ENCODE peak calls at places on chromosomes 1 and 21, in seven cellular contexts. H is stomach, V is endothelial cell of umbilical vein, C is K562, X is transverse colon, A is SK-N-SH, S is sigmoid colon. K is an unnamed sample.

GRCh38 chr1:113813218-113813617 is 942 bp upstream of the RSBN1 start:
- DNase-seq in H (no peak), V (no peak), C (no peak), X (no peak), A (no peak), S (no peak), K (no peak)

GRCh38 chr1:63545780-63546179 is 22.5 kb downstream of the EFCAB7 start:
- DNase-seq in H (no peak), V (no peak), C (no peak), X (no peak), A (no peak), S (no peak), K (no peak)

GRCh38 chr1:30748699-30749401 is 8.7 kb downstream of the LAPTM5 start:
- DNase-seq in H (no peak), V (peak; percentile 65), C (no peak), X (no peak), A (no peak), S (no peak), K (no peak)

GRCh38 chr1:21550097-21550496 is 40.9 kb downstream of the ALPL start:
- DNase-seq in H (no peak), V (no peak), C (no peak), X (no peak), A (no peak), S (no peak), K (no peak)

GRCh38 chr1:4034318-4034887 is 134.3 kb upstream of the C1orf174 start:
- DNase-seq in H (no peak), V (no peak), C (no peak), X (no peak), A (no peak), S (no peak), K (peak; percentile 53)

GRCh38 chr1:39540504-39541031 is 36.0 kb downstream of the PABPC4 start:
- DNase-seq in H (peak; percentile 33), V (no peak), C (no peak), X (peak; percentile 52), A (no peak), S (peak; percentile 84), K (peak; percentile 94)

GRCh38 chr1:184752656-184753055 is 2.0 kb downstream of the EDEM3 start:
- DNase-seq in H (no peak), V (no peak), C (no peak), X (no peak), A (no peak), S (no peak), K (no peak)

GRCh38 chr1:227370463-227371254 is 52.4 kb upstream of the CDC42BPA start:
- DNase-seq in H (no peak), V (peak; percentile 80), C (no peak), X (no peak), A (no peak), S (no peak), K (no peak)

GRCh38 chr1:226864311-226864710 is 6.1 kb upstream of the PSEN2 start:
- DNase-seq in H (no peak), V (no peak), C (no peak), X (peak; percentile 26), A (no peak), S (no peak), K (no peak)

GRCh38 chr1:29690156-29690555 is 453.8 kb downstream of the PTPRU start:
- DNase-seq in H (no peak), V (no peak), C (no peak), X (no peak), A (peak; percentile 50), S (peak; percentile 19), K (no peak)

GRCh38 chr1:155117610-155118009 is 10.1 kb upstream of the EFNA1 start:
- DNase-seq in H (no peak), V (no peak), C (no peak), X (no peak), A (no peak), S (no peak), K (no peak)

GRCh38 chr1:64685942-64686341 is 58.9 kb upstream of the RAVER2 start:
- DNase-seq in H (no peak), V (no peak), C (no peak), X (no peak), A (no peak), S (no peak), K (no peak)

GRCh38 chr1:23727362-23727811 is 15.9 kb upstream of the ELOA start:
- DNase-seq in H (peak; percentile 85), V (no peak), C (no peak), X (peak; percentile 63), A (no peak), S (peak; percentile 89), K (no peak)

GRCh38 chr1:167899253-167899681 is 14.7 kb downstream of the ADCY10 start:
- DNase-seq in H (peak; percentile 93), V (no peak), C (no peak), X (no peak), A (no peak), S (peak; percentile 71), K (no peak)

GRCh38 chr1:58755468-58755872 is 28.4 kb downstream of the JUN start:
- DNase-seq in H (peak; percentile 38), V (peak; percentile 99), C (no peak), X (peak; percentile 51), A (no peak), S (peak; percentile 90), K (no peak)

GRCh38 chr1:62809788-62810187 is 25.9 kb downstream of the ATG4C start:
- DNase-seq in H (no peak), V (no peak), C (no peak), X (no peak), A (no peak), S (no peak), K (no peak)

GRCh38 chr1:11787251-11787803 is 18.4 kb downstream of the MTHFR start:
- DNase-seq in H (peak; percentile 81), V (peak; percentile 8), C (no peak), X (peak; percentile 66), A (no peak), S (peak; percentile 81), K (no peak)

GRCh38 chr1:212918751-212919150 is 31.6 kb upstream of the VASH2 start:
- DNase-seq in H (no peak), V (no peak), C (no peak), X (no peak), A (no peak), S (no peak), K (no peak)

GRCh38 chr1:21260405-21261129 is 29.7 kb downstream of the ECE1 start:
- DNase-seq in H (no peak), V (peak; percentile 78), C (no peak), X (no peak), A (no peak), S (no peak), K (no peak)

GRCh38 chr1:164780863-164781262 is 221.9 kb downstream of the PBX1 start:
- DNase-seq in H (no peak), V (no peak), C (no peak), X (no peak), A (no peak), S (peak; percentile 82), K (no peak)
- TF ChIP-seq POLR2AphosphoS5 in H (peak; percentile 86), V (no peak), C (no peak), X (peak; percentile 35), A (no peak), S (peak; percentile 62), K (peak; percentile 86)

GRCh38 chr1:225321784-225322183 is 106.1 kb downstream of the LBR start:
- DNase-seq in H (no peak), V (no peak), C (no peak), X (no peak), A (no peak), S (no peak), K (no peak)

GRCh38 chr1:225319951-225320350 is 107.9 kb downstream of the LBR start:
- DNase-seq in H (no peak), V (no peak), C (no peak), X (no peak), A (no peak), S (no peak), K (no peak)

DNA sequence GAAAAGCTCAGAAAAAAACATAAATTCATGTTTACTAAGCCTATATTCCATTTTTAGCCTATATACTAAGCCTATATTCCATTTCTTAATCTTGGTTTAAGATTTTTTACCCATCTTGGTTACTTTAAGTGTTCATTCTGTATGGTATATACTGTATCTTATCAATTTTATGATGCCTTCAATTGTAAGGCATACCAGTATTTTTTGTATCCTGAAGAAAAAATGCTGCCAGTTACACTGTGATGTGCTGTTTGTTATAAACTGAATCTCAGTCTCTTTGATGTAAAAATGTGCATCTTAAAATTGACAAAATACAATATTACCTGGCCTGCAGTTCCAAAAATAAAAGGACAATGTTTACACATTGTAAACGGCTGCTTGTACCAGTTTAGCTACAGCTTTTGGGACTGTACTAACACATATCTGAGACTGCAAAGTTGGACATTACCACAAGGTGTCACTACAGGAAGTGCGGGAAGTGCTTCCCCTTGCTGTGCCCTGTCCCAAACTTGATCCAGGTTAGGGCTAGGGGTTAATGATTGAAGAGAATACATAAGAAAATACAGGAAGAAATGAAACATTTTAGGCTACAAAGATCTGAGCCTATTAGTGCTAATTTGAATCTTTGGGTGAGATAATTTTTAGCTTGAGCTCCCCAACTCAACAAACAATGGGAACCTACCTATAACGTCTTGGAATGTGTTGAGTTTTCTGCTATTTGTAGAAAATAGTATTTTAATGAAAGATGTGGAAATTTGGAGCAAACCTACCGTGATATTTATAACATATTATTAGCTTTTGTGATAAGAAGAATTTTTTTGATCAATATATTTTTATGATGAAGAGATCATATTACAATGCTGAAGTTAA is 108.9 kb downstream of the LBR start:
- DNase-seq in H (peak; percentile 31), V (peak; percentile 38), C (peak; percentile 27), X (peak; percentile 13), A (peak; percentile 42), S (no peak), K (no peak)
- TF ChIP-seq CTCF in H (no peak), V (peak; percentile 66), C (peak; percentile 84), X (peak; percentile 64), A (peak; percentile 78), S (peak; percentile 65), K (peak; percentile 69)

DNA sequence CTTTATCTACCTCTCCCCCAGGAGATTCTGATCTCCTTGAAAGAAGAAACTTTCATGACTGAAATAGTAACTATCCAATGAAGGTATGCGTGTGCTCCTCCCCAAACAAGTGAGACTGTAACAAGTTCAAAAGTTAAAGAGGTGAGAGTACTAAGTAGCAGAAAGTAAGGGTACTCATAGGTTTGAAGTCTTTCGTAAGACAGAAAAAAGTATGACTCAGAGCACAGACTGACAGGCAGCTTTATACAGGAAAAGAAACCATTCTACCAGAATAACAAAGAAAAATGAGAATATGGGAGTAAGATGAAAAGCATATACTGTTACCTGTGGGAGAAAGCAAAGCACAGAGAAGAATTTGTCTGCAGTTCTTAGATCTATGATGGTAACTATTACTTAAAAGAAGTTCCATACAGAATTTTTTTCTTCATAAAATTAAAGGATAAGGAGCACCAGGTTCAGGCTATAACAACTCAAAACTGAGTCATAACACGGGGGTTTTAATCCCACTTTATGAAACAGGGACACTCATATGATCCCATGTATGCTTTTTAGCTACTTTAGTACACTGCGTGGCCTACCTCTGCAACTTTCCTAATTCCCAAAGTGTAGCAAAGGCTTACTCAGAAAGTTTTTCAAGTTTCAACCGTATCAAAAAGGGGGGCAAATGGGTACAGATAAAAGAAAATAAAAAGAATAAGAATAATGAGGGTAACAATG is 52.0 kb downstream of the FOXJ3 start:
- DNase-seq in H (no peak), V (peak; percentile 45), C (no peak), X (no peak), A (no peak), S (no peak), K (no peak)
- TF ChIP-seq POLR2AphosphoS5 in H (no peak), V (no peak), C (no peak), X (no peak), A (no peak), S (no peak), K (no peak)

DNA sequence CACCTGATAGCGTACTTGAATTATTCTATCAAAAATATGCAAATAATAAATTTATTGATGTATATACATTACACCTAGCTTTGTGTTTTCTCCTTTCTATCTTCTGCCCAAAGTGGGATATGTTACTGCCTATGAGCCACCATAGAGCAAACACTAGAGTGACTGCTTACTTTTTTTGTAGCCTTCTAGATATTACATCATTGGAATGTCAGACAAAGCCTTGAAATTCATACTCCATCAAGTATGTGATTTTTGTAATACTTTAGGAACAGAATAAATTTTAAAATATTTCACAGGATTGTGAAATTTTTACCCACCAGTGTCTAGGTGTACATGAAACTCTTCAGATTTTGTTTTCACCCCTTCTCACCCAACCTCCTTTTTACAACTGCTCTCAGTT is 787.6 kb downstream of the USP25 start:
- DNase-seq in H (no peak), V (no peak), C (no peak), X (no peak), A (no peak), S (no peak), K (no peak)
- TF ChIP-seq CTCF in H (no peak), V (no peak), C (no peak), X (no peak), A (no peak), S (no peak), K (no peak)